ENCODE peak calls at places on chromosome 13, in five cellular contexts. U is heart right ventricle, J is cardiac fibroblast, H is IMR-90, V is choroid plexus epithelial cell. Z is an unnamed sample.

GRCh38 chr13:110434629-110435028 is 126.9 kb downstream of the RAB20 start:
- DNase-seq in U (no peak), J (no peak), H (no peak), V (no peak), Z (no peak)

GRCh38 chr13:87128006-87128405 is 543.2 kb upstream of the SLITRK5 start:
- DNase-seq in U (peak), J (peak), H (peak), V (peak), Z (peak)

GRCh38 chr13:31134055-31134711 is 27.5 kb downstream of the HSPH1 start:
- DNase-seq in U (no peak), J (no peak), H (no peak), V (no peak), Z (no peak)

GRCh38 chr13:47997384-47997783 is 3.7 kb downstream of the SUCLA2 start:
- DNase-seq in U (no peak), J (no peak), H (no peak), V (no peak), Z (no peak)

GRCh38 chr13:33345842-33346241 is 60.3 kb upstream of the STARD13 start:
- DNase-seq in U (no peak), J (no peak), H (no peak), V (no peak), Z (no peak)

GRCh38 chr13:63124863-63125262 is 1709.2 kb upstream of the PCDH20 start:
- DNase-seq in U (no peak), J (peak), H (peak), V (peak), Z (peak)

GRCh38 chr13:92158335-92158734 is 759.9 kb downstream of the GPC5 start:
- DNase-seq in U (no peak), J (peak), H (peak), V (peak), Z (peak)

GRCh38 chr13:64810701-64811258 is 2419.4 kb downstream of the PCDH9 start:
- DNase-seq in U (no peak), J (peak), H (peak), V (peak), Z (peak)

GRCh38 chr13:74449811-74450524 is 315.8 kb upstream of the KLF12 start:
- DNase-seq in U (no peak), J (no peak), H (no peak), V (no peak), Z (no peak)

GRCh38 chr13:26558074-26558805 is 757 bp downstream of the WASF3 start:
- DNase-seq in U (no peak), J (peak), H (peak), V (peak), Z (peak)

GRCh38 chr13:107625648-107626047 is 589.7 kb downstream of the LIG4 start:
- DNase-seq in U (no peak), J (no peak), H (no peak), V (no peak), Z (no peak)

GRCh38 chr13:80083516-80084085 is 257.3 kb downstream of the SPRY2 start:
- DNase-seq in U (no peak), J (peak), H (peak), V (peak), Z (peak)

GRCh38 chr13:43981091-43981490 is 101.4 kb downstream of the LACC1 start:
- DNase-seq in U (no peak), J (no peak), H (no peak), V (no peak), Z (no peak)

GRCh38 chr13:46575843-46576242 is 22.9 kb downstream of the LRCH1 start:
- DNase-seq in U (peak), J (peak), H (peak), V (peak), Z (peak)

GRCh38 chr13:25247345-25247744 is 39.9 kb downstream of the MTMR6 start:
- DNase-seq in U (no peak), J (no peak), H (no peak), V (peak), Z (no peak)

GRCh38 chr13:26910754-26911465 is 150.3 kb upstream of the GPR12 start:
- DNase-seq in U (no peak), J (no peak), H (no peak), V (no peak), Z (no peak)

GRCh38 chr13:111437856-111438547 is 117.6 kb downstream of the TEX29 start:
- DNase-seq in U (no peak), J (no peak), H (no peak), V (no peak), Z (no peak)

GRCh38 chr13:88919970-88920628 is 1248.9 kb downstream of the SLITRK5 start:
- DNase-seq in U (no peak), J (no peak), H (no peak), V (no peak), Z (no peak)

GRCh38 chr13:59367467-59367866 is 796.3 kb downstream of the DIAPH3 start:
- DNase-seq in U (no peak), J (no peak), H (no peak), V (no peak), Z (no peak)

GRCh38 chr13:44054525-44054924 is 174.8 kb downstream of the LACC1 start:
- DNase-seq in U (no peak), J (no peak), H (no peak), V (no peak), Z (no peak)

GRCh38 chr13:31014461-31014860 is 82.0 kb downstream of the TEX26 start:
- DNase-seq in U (no peak), J (no peak), H (no peak), V (no peak), Z (no peak)

GRCh38 chr13:55572862-55573261 is 1567.9 kb upstream of the PRR20A start:
- DNase-seq in U (no peak), J (no peak), H (no peak), V (no peak), Z (no peak)

GRCh38 chr13:52677823-52678222 is 25.2 kb downstream of the SUGT1 start:
- DNase-seq in U (no peak), J (no peak), H (no peak), V (no peak), Z (no peak)

GRCh38 chr13:97720881-97721280 is 232.6 kb upstream of the IPO5 start:
- DNase-seq in U (no peak), J (no peak), H (no peak), V (no peak), Z (no peak)

GRCh38 chr13:113929628-113930615 is 44.0 kb downstream of the C13orf46 start:
- DNase-seq in U (no peak), J (no peak), H (no peak), V (no peak), Z (no peak)
- TF ChIP-seq CTCF in U (no peak), J (no peak), H (no peak), V (no peak), Z (no peak)

GRCh38 chr13:112844411-112844810 is 124.6 kb upstream of the MCF2L start:
- DNase-seq in U (no peak), J (no peak), H (no peak), V (no peak), Z (no peak)

GRCh38 chr13:112842931-112843391 is 126.1 kb upstream of the MCF2L start:
- DNase-seq in U (no peak), J (no peak), H (no peak), V (no peak), Z (no peak)

GRCh38 chr13:112840472-112841302 is 128.3 kb upstream of the MCF2L start:
- DNase-seq in U (no peak), J (no peak), H (no peak), V (no peak), Z (no peak)

GRCh38 chr13:112843392-112844250 is 125.4 kb upstream of the MCF2L start:
- DNase-seq in U (no peak), J (no peak), H (no peak), V (no peak), Z (no peak)

DNA sequence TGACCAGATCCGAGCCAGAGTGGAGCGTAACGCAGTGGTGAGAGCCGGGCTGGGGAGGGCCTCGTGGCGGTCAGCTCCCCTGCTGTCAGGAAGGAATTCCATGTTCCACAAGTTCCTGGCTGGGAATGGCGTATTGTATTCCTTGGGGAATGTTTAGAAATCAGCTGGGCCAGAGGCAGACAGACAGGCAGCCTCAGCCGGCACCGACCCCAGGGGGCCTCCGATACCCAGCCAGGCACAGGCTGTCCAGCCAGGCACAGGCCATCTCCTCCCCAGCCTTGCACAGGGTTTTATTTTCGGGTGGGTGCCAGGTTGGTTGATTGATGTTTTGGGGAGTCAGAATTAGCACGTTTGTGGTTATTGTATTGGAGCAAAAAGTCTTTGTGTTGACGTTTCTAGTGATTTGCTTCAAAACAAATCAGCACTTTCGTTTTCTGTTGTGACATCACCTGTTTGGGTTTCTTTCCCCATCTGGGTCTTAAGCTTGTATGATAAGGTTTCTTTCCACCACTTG is 126.6 kb upstream of the MCF2L start:
- DNase-seq in U (peak), J (peak), H (no peak), V (peak), Z (peak)
- H3K4me3 ChIP-seq in U (no peak), J (peak), H (no peak), V (peak), Z (no peak)

GRCh38 chr13:100596516-100596915 is 7.9 kb upstream of the GGACT start:
- DNase-seq in U (no peak), J (no peak), H (no peak), V (no peak), Z (no peak)

GRCh38 chr13:100589178-100589725 is 663 bp upstream of the GGACT start:
- DNase-seq in U (no peak), J (no peak), H (no peak), V (no peak), Z (no peak)

GRCh38 chr13:100594731-100595130 is 6.1 kb upstream of the GGACT start:
- DNase-seq in U (no peak), J (no peak), H (no peak), V (no peak), Z (no peak)

GRCh38 chr13:100597253-100597652 is 8.7 kb upstream of the GGACT start:
- DNase-seq in U (no peak), J (no peak), H (peak), V (peak), Z (no peak)

GRCh38 chr13:100594255-100594654 is 5.7 kb upstream of the GGACT start:
- DNase-seq in U (no peak), J (no peak), H (no peak), V (no peak), Z (no peak)
- TF ChIP-seq CTCF in U (no peak), J (no peak), H (no peak), V (no peak), Z (no peak)

DNA sequence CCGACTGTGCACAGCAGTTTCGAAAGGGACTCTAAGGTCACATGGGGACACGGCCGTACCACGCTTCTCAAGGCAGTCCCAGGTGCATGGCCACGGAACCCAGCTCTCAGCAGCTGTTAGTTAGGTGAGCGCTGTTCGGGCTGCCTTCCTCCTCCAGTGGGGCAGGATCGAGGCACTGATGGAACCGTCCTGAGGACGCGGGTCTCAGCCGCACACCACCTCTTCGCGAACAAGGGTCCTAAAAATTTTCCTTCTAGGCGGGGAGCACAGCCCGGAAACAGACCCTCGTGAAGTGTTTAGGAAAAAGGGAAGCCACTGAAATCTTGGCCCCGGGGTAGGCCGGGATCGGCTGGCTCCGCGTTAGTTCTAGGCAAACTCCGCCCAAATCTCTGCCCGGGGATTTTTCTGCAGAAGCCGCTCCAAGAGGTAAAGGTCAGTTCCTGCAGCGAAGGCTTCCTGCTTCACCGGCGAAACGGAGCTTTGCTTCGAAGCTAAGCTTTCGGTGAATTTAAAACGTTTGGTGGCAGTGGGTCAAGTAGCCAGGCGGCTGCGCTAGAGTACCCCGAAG is 752 bp downstream of the GJB2 start:
- DNase-seq in U (no peak), J (peak), H (no peak), V (peak), Z (no peak)
- H3K4me3 ChIP-seq in U (peak), J (peak), H (peak), V (peak), Z (peak)

GRCh38 chr13:109204252-109204651 is 574.8 kb downstream of the MYO16 start:
- DNase-seq in U (no peak), J (no peak), H (no peak), V (no peak), Z (no peak)
- TF ChIP-seq CTCF in U (no peak), J (no peak), H (no peak), V (no peak), Z (no peak)

Z was measured in fibroblast of pulmonary artery.